ENCODE peak calls at places on chromosome 22, in five cellular contexts. G, C, A, B and E are unnamed samples.

GRCh38 chr22:49701380-49702067 is 126.1 kb downstream of the BRD1 start:
- DNase-seq in G (peak; percentile 64), C (no peak), A (no peak), B (no peak), E (no peak)

GRCh38 chr22:25113316-25113721 is 86.3 kb upstream of the CRYBB3 start:
- DNase-seq in G (no peak), C (no peak), A (no peak), B (no peak), E (no peak)

GRCh38 chr22:29703595-29704195 is 16.1 kb upstream of the CABP7 start:
- DNase-seq in G (no peak), C (no peak), A (no peak), B (no peak), E (no peak)

GRCh38 chr22:32810241-32811133 is 9.0 kb downstream of the TIMP3 start:
- DNase-seq in G (no peak), C (peak; percentile 51), A (peak; percentile 50), B (no peak), E (peak; percentile 71)

GRCh38 chr22:22208657-22209056 is 35.9 kb upstream of the VPREB1 start:
- DNase-seq in G (no peak), C (no peak), A (no peak), B (no peak), E (no peak)

GRCh38 chr22:50303848-50304527 is 3.5 kb downstream of the PLXNB2 start:
- DNase-seq in G (peak; percentile 64), C (no peak), A (peak; percentile 48), B (peak; percentile 23), E (peak; percentile 95)

GRCh38 chr22:42425337-42425988 is 6.7 kb downstream of the NFAM1 start:
- DNase-seq in G (no peak), C (no peak), A (no peak), B (no peak), E (no peak)

GRCh38 chr22:25153961-25154685 is 45.5 kb upstream of the CRYBB3 start:
- DNase-seq in G (no peak), C (no peak), A (peak; percentile 65), B (no peak), E (peak; percentile 83)

GRCh38 chr22:32661296-32661695 is 140.2 kb upstream of the TIMP3 start:
- DNase-seq in G (no peak), C (peak; percentile 94), A (peak; percentile 94), B (no peak), E (peak; percentile 18)

GRCh38 chr22:27212617-27213177 is 555.3 kb downstream of the MIAT start:
- DNase-seq in G (peak; percentile 54), C (peak; percentile 98), A (peak; percentile 100), B (no peak), E (no peak)

GRCh38 chr22:17606472-17606871 is 22.1 kb downstream of the ATP6V1E1 start:
- DNase-seq in G (no peak), C (peak; percentile 65), A (peak; percentile 19), B (no peak), E (no peak)

GRCh38 chr22:27880778-27881394 is 38.2 kb downstream of the PITPNB start:
- DNase-seq in G (peak; percentile 83), C (peak; percentile 86), A (peak; percentile 76), B (no peak), E (peak; percentile 18)

GRCh38 chr22:30413745-30414524 is 11.6 kb upstream of the MTFP1 start:
- DNase-seq in G (no peak), C (no peak), A (no peak), B (no peak), E (no peak)

GRCh38 chr22:16955081-16955480 is 52.9 kb downstream of the GAB4 start:
- DNase-seq in G (no peak), C (no peak), A (no peak), B (no peak), E (no peak)

GRCh38 chr22:48760481-48761238 is 1067.0 kb downstream of the BRD1 start:
- DNase-seq in G (no peak), C (no peak), A (no peak), B (no peak), E (no peak)

GRCh38 chr22:25202290-25202921 is 2.7 kb downstream of the CRYBB3 start:
- DNase-seq in G (peak; percentile 82), C (peak; percentile 43), A (peak; percentile 63), B (peak; percentile 57), E (peak; percentile 55)

GRCh38 chr22:43867839-43868652 is 5.7 kb upstream of the SULT4A1 start:
- DNase-seq in G (peak; percentile 62), C (peak; percentile 73), A (peak; percentile 71), B (peak; percentile 44), E (peak; percentile 56)

GRCh38 chr22:49799431-49800075 is 28.1 kb downstream of the BRD1 start:
- DNase-seq in G (no peak), C (no peak), A (no peak), B (no peak), E (no peak)

GRCh38 chr22:44336962-44337657 is 24.4 kb upstream of the SHISAL1 start:
- DNase-seq in G (no peak), C (no peak), A (no peak), B (no peak), E (no peak)

GRCh38 chr22:42743501-42743991 is 22.9 kb upstream of the A4GALT start:
- DNase-seq in G (no peak), C (no peak), A (peak; percentile 98), B (no peak), E (no peak)

GRCh38 chr22:39970742-39971141 is 10.5 kb downstream of the TMA7B start:
- DNase-seq in G (no peak), C (no peak), A (no peak), B (no peak), E (no peak)
- H3K36me3 ChIP-seq in G (no peaks in the 10 kb centered on the region), C (no peaks in the 10 kb centered on the region), A (no peaks in the 10 kb centered on the region), B (peaks cover 76% of the 10 kb centered on the region), E (no peaks in the 10 kb centered on the region)

GRCh38 chr22:46734830-46735453 is 3.1 kb downstream of the CERK start:
- DNase-seq in G (peak; percentile 90), C (no peak), A (no peak), B (no peak), E (no peak)
- H4K20me1 ChIP-seq in G (peaks cover 6% of the 10 kb centered on the region), C (peaks cover 59% of the 10 kb centered on the region), A (no peaks in the 10 kb centered on the region), B (no peaks in the 10 kb centered on the region), E (no peaks in the 10 kb centered on the region)

GRCh38 chr22:23714596-23715588 is 24.1 kb downstream of the RGL4 start:
- DNase-seq in G (peak; percentile 41), C (no peak), A (no peak), B (peak; percentile 17), E (no peak)

GRCh38 chr22:23716811-23717801 is 26.3 kb downstream of the RGL4 start:
- DNase-seq in G (peak; percentile 95), C (peak; percentile 85), A (peak; percentile 95), B (peak; percentile 86), E (peak; percentile 68)

GRCh38 chr22:23715811-23716355 is 25.1 kb downstream of the RGL4 start:
- DNase-seq in G (peak; percentile 32), C (no peak), A (no peak), B (peak; percentile 13), E (no peak)

GRCh38 chr22:23712256-23712655 is 21.4 kb downstream of the RGL4 start:
- DNase-seq in G (no peak), C (no peak), A (no peak), B (no peak), E (no peak)

DNA sequence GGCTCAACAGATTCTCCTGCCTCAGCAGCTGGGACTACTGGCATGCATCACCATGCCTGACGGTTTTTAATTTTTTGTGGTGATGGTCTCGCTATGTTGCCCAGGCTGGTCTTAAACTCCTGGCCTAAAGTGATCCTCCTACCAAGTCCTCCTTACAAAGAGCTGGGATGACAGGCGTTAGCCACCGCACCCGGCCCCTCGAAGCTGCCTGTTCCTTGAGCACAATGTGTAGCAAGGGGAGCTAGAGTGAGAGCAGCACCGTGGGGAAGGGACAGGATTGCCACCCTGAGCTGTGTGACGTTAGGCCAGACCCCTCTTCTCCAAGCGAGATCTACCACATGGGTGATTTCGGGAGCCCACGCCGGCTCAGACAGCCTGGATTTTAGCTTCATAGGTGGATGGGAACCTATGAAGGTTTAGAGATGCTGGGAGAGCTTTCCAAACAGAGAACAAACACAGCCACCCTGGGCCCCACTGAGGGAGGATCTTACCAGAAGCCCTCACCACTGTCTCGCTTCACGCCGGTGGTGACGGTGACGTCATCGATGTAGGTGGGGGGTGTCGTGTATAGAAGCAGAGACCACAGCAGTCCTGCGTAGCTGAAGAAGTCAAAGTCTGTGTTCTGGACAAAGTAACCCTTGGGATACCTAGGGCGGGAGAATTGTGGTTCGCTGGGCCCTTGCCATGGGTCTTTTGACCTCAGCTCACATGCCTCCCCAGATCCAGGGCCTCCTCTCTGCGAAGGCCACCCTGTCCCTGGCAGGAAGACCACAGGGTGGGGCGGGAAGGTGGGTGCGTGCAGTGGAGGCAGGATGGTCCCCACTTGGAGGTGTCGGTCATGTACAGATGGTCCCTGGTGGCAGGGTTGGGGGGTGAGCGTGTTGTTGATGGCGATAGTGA is 23.1 kb downstream of the RGL4 start:
- DNase-seq in G (peak; percentile 38), C (no peak), A (no peak), B (no peak), E (no peak)
- H3K36me3 ChIP-seq in G (peaks cover 32% of the 10 kb centered on the region), C (peaks cover 21% of the 10 kb centered on the region), A (no peaks in the 10 kb centered on the region), B (peaks cover 54% of the 10 kb centered on the region), E (peaks cover 11% of the 10 kb centered on the region)

GRCh38 chr22:19766235-19766505 is 5.6 kb downstream of the TBX1 start:
- DNase-seq in G (no peak), C (no peak), A (no peak), B (no peak), E (no peak)

GRCh38 chr22:19763141-19764049 is 2.8 kb downstream of the TBX1 start:
- DNase-seq in G (no peak), C (no peak), A (no peak), B (no peak), E (no peak)

GRCh38 chr22:19765477-19766234 is 5.1 kb downstream of the TBX1 start:
- DNase-seq in G (no peak), C (no peak), A (peak; percentile 27), B (peak; percentile 70), E (no peak)

GRCh38 chr22:19764050-19764593 is 3.5 kb downstream of the TBX1 start:
- DNase-seq in G (no peak), C (no peak), A (no peak), B (no peak), E (no peak)

DNA sequence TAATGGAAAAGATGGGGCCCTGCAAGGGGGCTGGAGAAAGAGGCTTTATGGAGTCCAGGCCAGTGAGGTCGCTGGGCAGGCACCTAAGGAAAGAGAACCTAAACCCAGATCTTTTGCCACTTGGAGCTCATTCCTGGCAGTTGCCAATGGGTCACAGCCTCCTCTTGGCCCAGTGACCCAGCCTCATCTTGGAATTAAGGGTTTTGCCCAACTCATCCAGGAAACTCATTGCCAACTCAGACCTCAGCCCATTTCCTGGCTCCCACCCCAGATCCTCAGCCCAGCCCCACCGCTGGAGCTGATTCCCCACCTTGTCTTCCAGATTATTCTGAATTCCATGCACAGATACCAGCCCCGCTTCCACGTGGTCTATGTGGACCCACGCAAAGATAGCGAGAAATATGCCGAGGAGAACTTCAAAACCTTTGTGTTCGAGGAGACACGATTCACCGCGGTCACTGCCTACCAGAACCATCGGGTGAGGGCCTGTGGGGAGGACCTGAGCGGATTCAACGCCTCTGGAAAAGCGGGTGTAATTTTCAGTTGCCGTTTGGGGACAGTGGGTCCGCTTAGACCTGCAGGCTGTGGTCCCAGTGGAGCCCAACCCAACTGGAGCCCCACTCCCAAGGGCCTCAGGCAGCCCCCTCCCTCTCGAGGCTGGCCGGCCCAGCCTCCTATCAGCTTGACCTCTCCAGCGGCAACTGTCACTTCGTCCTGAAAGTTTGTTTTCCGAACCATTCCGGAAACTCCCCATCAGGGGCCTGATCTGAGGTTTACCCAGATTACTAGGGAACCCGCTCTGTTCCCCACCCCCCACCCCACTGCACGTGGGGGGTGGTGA is 4.3 kb downstream of the TBX1 start:
- DNase-seq in G (no peak), C (no peak), A (no peak), B (no peak), E (no peak)
- H4K20me1 ChIP-seq in G (no peaks in the 10 kb centered on the region), C (no peaks in the 10 kb centered on the region), A (no peaks in the 10 kb centered on the region), B (peaks cover 1% of the 10 kb centered on the region), E (no peaks in the 10 kb centered on the region)

GRCh38 chr22:23804781-23805291 is 18.1 kb downstream of the SMARCB1 start:
- DNase-seq in G (peak; percentile 71), C (no peak), A (no peak), B (no peak), E (no peak)
- H3K36me3 ChIP-seq in G (peaks cover 38% of the 10 kb centered on the region), C (peaks cover 66% of the 10 kb centered on the region), A (peaks cover 18% of the 10 kb centered on the region), B (peaks cover 60% of the 10 kb centered on the region), E (peaks cover 6% of the 10 kb centered on the region)

GRCh38 chr22:38260760-38261477 is 11.9 kb downstream of the TMEM184B start:
- DNase-seq in G (no peak), C (peak; percentile 29), A (peak; percentile 76), B (no peak), E (no peak)
- H4K20me1 ChIP-seq in G (peaks cover 30% of the 10 kb centered on the region), C (peaks cover 90% of the 10 kb centered on the region), A (no peaks in the 10 kb centered on the region), B (no peaks in the 10 kb centered on the region), E (peaks cover 89% of the 10 kb centered on the region)